ENCODE peak calls at places on chromosomes 11 and 22, in nine cellular contexts. O, S, Z, A, H, M, X, P and I are unnamed samples.

GRCh38 chr22:48926663-48927062 is 901.0 kb downstream of the BRD1 start:
- DNase-seq in O (no peak), S (no peak), X (no peak), A (no peak), P (no peak), Z (no peak), M (no peak), H (no peak), I (no peak)

GRCh38 chr11:116578971-116579687 is 193.7 kb downstream of the BUD13 start:
- DNase-seq in P (peak), A (no peak), O (no peak), M (no peak), H (no peak), X (no peak), S (no peak), Z (no peak), I (no peak)

GRCh38 chr11:108902027-108902469 is 237.2 kb downstream of the DDX10 start:
- DNase-seq in H (no peak), O (no peak), S (no peak), M (no peak), A (no peak), X (no peak), Z (no peak), P (no peak), I (no peak)

GRCh38 chr11:44596541-44597276 is 31.2 kb downstream of the CD82 start:
- DNase-seq in Z (peak), P (no peak), O (peak), S (no peak), A (no peak), H (no peak), X (no peak), M (peak), I (no peak)

GRCh38 chr11:11010624-11011127 is 152.8 kb upstream of the ZBED5 start:
- DNase-seq in P (no peak), O (no peak), S (peak), H (peak), X (peak), Z (no peak), A (no peak), M (no peak), I (peak)

GRCh38 chr11:70471254-70471653 is 72.9 kb downstream of the CTTN start:
- DNase-seq in S (no peak), O (no peak), Z (peak), M (no peak), A (no peak), X (peak), H (no peak), P (no peak), I (no peak)

GRCh38 chr11:96263361-96263763 is 79.6 kb downstream of the MAML2 start:
- DNase-seq in H (peak), O (no peak), Z (no peak), A (no peak), X (peak), M (no peak), S (no peak), P (no peak), I (no peak)

GRCh38 chr11:22416462-22416861 is 78.3 kb downstream of the SLC17A6 start:
- DNase-seq in H (no peak), A (no peak), M (no peak), X (peak), O (no peak), P (no peak), S (no peak), Z (no peak), I (no peak)

GRCh38 chr22:30234786-30235470 is 11.6 kb downstream of the LIF start:
- DNase-seq in X (peak), A (no peak), H (peak), S (no peak), P (no peak), M (no peak), O (no peak), Z (no peak), I (no peak)